ENCODE peak calls at places on chromosomes 13 and 19, in four cellular contexts. M, Y, T and O are unnamed samples.

GRCh38 chr13:47603365-47603764 is 397.7 kb downstream of the SUCLA2 start:
- DNase-seq in M (no peak), Y (no peak), T (no peak), O (no peak)

GRCh38 chr19:1811472-1811894 is 593 bp downstream of the ATP8B3 start:
- DNase-seq in M (peak; percentile 81), Y (no peak), T (peak; percentile 59), O (peak; percentile 90)

GRCh38 chr19:32387701-32388392 is 17.7 kb upstream of the DPY19L3 start:
- DNase-seq in M (no peak), Y (no peak), T (no peak), O (no peak)

GRCh38 chr19:1307320-1307719 is 21.6 kb downstream of the EFNA2 start:
- DNase-seq in M (no peak), Y (no peak), T (no peak), O (peak; percentile 90)

GRCh38 chr19:33445752-33446070 is 72.2 kb downstream of the CEBPG start:
- DNase-seq in M (no peak), Y (peak; percentile 2), T (no peak), O (no peak)

GRCh38 chr19:18156268-18156667 is 3.3 kb downstream of the PIK3R2 start:
- DNase-seq in M (no peak), Y (no peak), T (no peak), O (no peak)

GRCh38 chr13:27171244-27171829 is at the start of gene USP12:
- DNase-seq in M (no peak), Y (peak; percentile 67), T (no peak), O (peak; percentile 60)

GRCh38 chr13:107170270-107170931 is 602.5 kb upstream of the ARGLU1 start:
- DNase-seq in M (peak; percentile 1), Y (no peak), T (no peak), O (no peak)

GRCh38 chr19:1690570-1691307 is 38.3 kb upstream of the TCF3 start:
- DNase-seq in M (no peak), Y (peak; percentile 89), T (no peak), O (peak; percentile 98)

DNA sequence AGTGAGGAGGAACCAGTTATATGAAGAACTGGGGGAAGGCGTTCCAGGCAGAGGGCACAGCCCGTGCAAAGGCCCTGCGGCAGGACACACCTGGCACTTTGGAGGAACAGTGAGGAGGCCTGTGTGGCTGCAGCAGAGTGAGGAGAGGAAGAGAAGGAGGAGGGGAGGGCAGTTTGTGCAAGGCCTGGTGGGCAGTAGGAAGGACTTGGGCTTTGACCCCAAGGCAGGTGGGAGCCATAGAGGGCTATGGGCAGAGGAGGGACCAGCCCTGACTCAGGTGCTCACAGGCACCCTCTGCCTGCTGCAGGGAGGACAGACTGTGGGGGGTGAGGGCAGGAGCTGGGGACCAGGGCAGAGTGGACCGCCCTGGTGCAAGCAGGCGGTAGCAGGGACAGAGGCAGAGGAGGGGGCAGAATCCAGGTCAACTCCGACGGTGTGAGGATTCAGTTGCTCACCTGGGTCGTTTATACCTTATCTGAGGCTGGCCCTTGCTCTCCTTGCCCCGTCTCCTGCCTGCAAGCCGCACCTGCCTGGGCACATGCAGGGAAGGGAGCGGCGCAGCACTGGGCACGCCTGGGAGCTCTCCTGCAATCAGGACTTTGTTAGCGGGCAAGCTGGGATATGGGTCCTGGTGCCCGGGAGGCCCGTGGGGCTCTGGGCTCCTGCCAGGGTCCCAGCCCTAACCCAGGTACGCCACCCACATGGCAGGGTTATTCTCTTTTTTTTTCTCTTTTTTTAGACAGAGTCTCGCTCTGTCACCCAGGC is 34.8 kb downstream of the NFIC start:
- DNase-seq in M (no peak), Y (no peak), T (no peak), O (no peak)
- TF ChIP-seq NR3C1 in M (no peak), Y (no peak), T (no peak), O (no peak)

GRCh38 chr13:110561335-110562033 is at the start of gene RAB20:
- DNase-seq in M (peak; percentile 50), Y (peak; percentile 79), T (peak; percentile 80), O (peak; percentile 91)
- TF ChIP-seq NR3C1 in M (no peak), Y (no peak), T (no peak), O (peak; percentile 59)

GRCh38 chr13:113023217-113023597 is 54.2 kb downstream of the MCF2L start:
- DNase-seq in M (no peak), Y (no peak), T (peak; percentile 44), O (no peak)
- TF ChIP-seq NR3C1 in M (no peak), Y (no peak), T (no peak), O (no peak)

DNA sequence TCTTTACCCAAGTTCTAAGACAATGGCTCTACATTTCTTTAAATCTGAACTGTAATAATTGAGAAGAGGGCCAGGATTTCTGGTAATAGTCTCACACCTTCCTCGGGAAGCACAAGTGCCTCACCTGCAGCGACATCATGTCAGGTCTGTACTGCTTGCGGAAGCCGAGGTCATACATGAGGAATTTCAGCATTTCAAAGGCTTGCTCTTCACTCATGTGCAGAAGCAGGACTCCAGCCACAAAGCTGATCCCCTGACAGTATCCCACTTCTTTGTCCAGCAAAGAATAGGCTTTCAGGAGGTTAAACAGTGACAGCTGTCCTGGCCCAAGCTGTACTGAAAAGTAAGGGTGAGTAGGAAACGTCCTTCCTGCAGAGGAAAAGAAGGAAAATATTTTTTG is 182.8 kb downstream of the TBC1D4 start:
- DNase-seq in M (no peak), Y (no peak), T (no peak), O (no peak)
- TF ChIP-seq NR3C1 in M (no peak), Y (no peak), T (no peak), O (no peak)

GRCh38 chr19:52689804-52690394 is 44.9 kb downstream of the ZNF611 start:
- DNase-seq in M (no peak), Y (peak; percentile 62), T (no peak), O (peak; percentile 45)
- TF ChIP-seq NR3C1 in M (no peak), Y (no peak), T (no peak), O (no peak)